ENCODE peak calls at places on chromosomes 4 and X, in six cellular contexts. X is A549, V is HepG2, B is K562, J is upper lobe of left lung, U is GM12878. Z is an unnamed sample. For H3K4me1, the result is how much of the 10 kb centered on the place peaks cover.

GRCh38 chrX:9440116-9440844 is 24.6 kb upstream of the TBL1X start:
- ATAC-seq in X (no peak), J (no peak), B (no peak), V (no peak), U (no peak), Z (no peak)

GRCh38 chr4:84814100-84814750 is 152.3 kb downstream of the WDFY3 start:
- ATAC-seq in B (peak), J (no peak), U (peak), X (peak), V (peak), Z (peak)

GRCh38 chr4:101950258-101950979 is 159.9 kb downstream of the BANK1 start:
- ATAC-seq in X (no peak), V (no peak), B (no peak), U (no peak), J (no peak), Z (no peak)

GRCh38 chr4:110172972-110173371 is 25.4 kb downstream of the ELOVL6 start:
- ATAC-seq in X (no peak), V (no peak), U (no peak), B (no peak), J (no peak), Z (no peak)

GRCh38 chr4:168857546-168858314 is 152.3 kb downstream of the CBR4 start:
- ATAC-seq in U (no peak), X (no peak), V (no peak), B (no peak), J (no peak), Z (no peak)

GRCh38 chr4:93771640-93772411 is 56.7 kb upstream of the ATOH1 start:
- ATAC-seq in V (peak), J (no peak), B (no peak), U (no peak), X (no peak), Z (no peak)

GRCh38 chrX:20523626-20524312 is 257.1 kb upstream of the RPS6KA3 start:
- ATAC-seq in B (no peak), X (no peak), V (no peak), U (peak), J (no peak), Z (no peak)

GRCh38 chrX:43741843-43742573 is 85.9 kb downstream of the MAOA start:
- ATAC-seq in X (no peak), U (no peak), B (no peak), J (peak), V (no peak), Z (peak)

GRCh38 chr4:2353222-2354107 is 65.0 kb downstream of the ZFYVE28 start:
- ATAC-seq in J (no peak), B (no peak), U (no peak), V (no peak), X (no peak), Z (no peak)

GRCh38 chr4:26178874-26179273 is 141.9 kb upstream of the RBPJ start:
- ATAC-seq in V (no peak), J (no peak), U (peak), X (no peak), B (no peak), Z (peak)
- TF ChIP-seq EP300 in V (no peak), J (no peak), U (no peak), X (no peak), B (no peak), Z (no peak)

GRCh38 chrX:1657367-1658082 is 42.7 kb downstream of the ASMT start:
- ATAC-seq in X (peak), B (no peak), V (peak), J (no peak), U (peak), Z (no peak)

GRCh38 chrX:1658083-1658463 is 43.2 kb downstream of the ASMT start:
- ATAC-seq in X (peak), J (no peak), V (peak), B (no peak), U (peak), Z (no peak)

GRCh38 chrX:1659664-1660461 is 45.0 kb downstream of the ASMT start:
- ATAC-seq in X (no peak), J (no peak), V (no peak), U (no peak), B (no peak), Z (no peak)

GRCh38 chrX:1661048-1661921 is 46.4 kb downstream of the ASMT start:
- ATAC-seq in V (peak), U (peak), B (peak), X (peak), J (peak), Z (no peak)

DNA sequence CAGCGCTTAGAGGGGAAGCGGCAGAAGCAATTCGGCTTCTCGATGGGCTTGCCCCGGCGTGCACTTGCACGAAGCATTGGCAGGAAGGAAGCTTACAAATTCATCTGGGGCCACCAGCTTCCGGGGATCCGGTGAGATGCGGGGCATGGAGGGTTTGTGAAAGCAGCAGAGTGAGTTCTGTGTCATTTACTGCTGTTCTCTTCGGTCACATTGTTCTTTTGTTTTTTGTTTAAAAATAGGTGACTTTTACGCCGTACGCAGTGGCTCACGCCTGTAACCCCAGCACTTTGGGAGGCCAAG is 47.0 kb downstream of the ASMT start:
- ATAC-seq in V (no peak), U (peak), B (no peak), J (no peak), X (no peak), Z (no peak)
- H3K4me1 ChIP-seq in V (under half), U (under half), B (under half), J (under half), X (under half), Z (under half)

GRCh38 chr4:157459789-157460188 is 239.3 kb downstream of the GRIA2 start:
- ATAC-seq in U (no peak), X (no peak), V (peak), B (no peak), J (no peak), Z (no peak)
- TF ChIP-seq EP300 in U (no peak), X (no peak), V (peak), B (no peak), J (no peak), Z (no peak)

GRCh38 chr4:8225290-8225625 is 26.2 kb downstream of the SH3TC1 start:
- ATAC-seq in B (no peak), V (peak), J (no peak), X (no peak), U (no peak), Z (no peak)

GRCh38 chr4:8227771-8228318 is 28.8 kb downstream of the SH3TC1 start:
- ATAC-seq in U (no peak), B (no peak), J (no peak), X (no peak), V (no peak), Z (peak)

GRCh38 chr4:8227201-8227770 is 28.2 kb downstream of the SH3TC1 start:
- ATAC-seq in J (no peak), X (no peak), B (no peak), V (no peak), U (no peak), Z (peak)

GRCh38 chr4:8224596-8225289 is 25.7 kb downstream of the SH3TC1 start:
- ATAC-seq in U (no peak), J (no peak), B (no peak), X (no peak), V (no peak), Z (no peak)

DNA sequence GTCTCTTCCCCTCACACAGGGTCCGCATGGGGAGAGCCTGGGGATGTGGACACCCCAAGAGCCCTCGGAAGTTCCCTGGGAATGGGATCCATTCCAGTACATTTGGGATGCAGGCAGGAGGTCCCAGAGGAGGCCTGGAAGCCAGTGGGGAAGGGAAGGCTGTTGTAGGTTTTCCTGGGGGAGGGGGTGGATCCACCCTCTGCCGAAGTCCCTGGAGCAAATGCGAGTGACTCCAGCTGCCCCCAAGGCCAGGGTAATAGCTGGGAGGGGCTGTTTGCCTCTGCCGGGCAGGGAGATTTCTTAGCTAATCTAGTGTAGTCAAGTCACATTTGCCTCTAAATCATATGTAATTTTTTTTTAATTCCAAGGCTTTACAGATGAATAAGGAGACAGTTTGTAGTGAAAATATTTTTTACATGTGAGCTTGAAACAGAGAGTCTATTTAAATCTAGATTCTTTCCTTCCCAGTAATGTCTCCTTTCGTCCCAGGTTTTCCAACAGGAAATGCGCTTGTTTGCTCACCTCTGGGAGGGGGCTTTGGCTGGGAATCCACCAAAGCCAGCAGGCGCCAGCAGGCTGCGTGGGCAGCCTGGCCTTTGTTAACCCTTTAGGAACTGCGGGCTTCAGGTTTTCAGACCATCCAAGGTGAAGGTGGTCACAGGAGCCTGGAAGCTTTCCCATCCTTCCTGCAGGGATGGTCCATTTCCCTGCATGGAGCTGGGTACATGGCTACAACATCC is 26.8 kb downstream of the SH3TC1 start:
- ATAC-seq in U (no peak), X (peak), J (no peak), B (no peak), V (peak), Z (no peak)
- H3K4me1 ChIP-seq in U (under half), X (under half), J (under half), B (under half), V (half or more), Z (under half)

GRCh38 chrX:132120913-132121312 is 6.9 kb downstream of the FRMD7 start:
- ATAC-seq in X (no peak), J (no peak), U (no peak), V (no peak), B (no peak), Z (no peak)

GRCh38 chrX:132114607-132115006 is 13.2 kb downstream of the FRMD7 start:
- ATAC-seq in X (no peak), V (no peak), U (no peak), B (no peak), J (no peak), Z (no peak)

GRCh38 chrX:132119283-132119682 is 8.5 kb downstream of the FRMD7 start:
- ATAC-seq in U (no peak), X (no peak), J (no peak), V (no peak), B (no peak), Z (no peak)

GRCh38 chrX:132118361-132118760 is 9.5 kb downstream of the FRMD7 start:
- ATAC-seq in U (no peak), V (no peak), X (no peak), B (peak), J (no peak), Z (no peak)

DNA sequence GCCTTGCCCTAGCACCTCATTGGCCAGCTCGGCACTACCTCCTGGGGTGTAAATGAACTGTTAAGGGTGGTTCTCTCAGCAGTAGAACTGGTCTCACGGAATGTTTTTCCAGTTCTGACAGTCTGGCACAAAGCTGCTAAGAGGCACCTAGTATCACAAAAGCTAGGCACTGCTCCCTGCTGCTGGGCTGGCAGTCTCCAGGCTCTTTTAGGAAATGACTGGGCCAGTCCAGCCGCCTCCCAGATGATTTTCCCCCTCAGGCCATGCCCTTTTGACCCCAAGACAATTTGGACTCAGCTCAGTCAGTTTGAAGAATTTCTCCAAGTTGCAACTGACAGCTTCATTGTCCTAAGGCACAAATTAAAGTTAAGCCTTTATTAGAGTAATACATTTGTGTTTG is 8.0 kb downstream of the FRMD7 start:
- ATAC-seq in X (no peak), U (no peak), J (no peak), V (no peak), B (no peak), Z (no peak)
- TF ChIP-seq EP300 in X (no peak), U (no peak), J (no peak), V (no peak), B (no peak), Z (no peak)

DNA sequence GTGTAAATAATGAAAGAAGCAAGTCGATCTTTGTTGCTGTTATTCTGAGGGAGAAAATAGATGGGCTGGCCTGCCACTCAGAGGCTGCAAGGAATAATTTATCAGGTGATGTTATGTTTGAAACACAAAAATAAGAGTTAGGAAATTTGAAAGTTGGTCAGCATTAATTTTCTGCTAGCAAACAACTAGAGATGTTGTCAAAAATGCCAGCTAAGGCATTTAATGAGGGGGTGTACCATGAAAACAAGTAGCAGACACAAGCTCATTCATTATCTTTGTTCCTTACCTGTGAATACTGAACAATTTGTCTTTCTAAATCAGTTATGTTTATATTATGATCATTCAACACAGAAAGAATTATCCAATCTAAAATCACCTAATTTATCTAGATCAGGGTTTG is 328.5 kb upstream of the ZFP42 start:
- ATAC-seq in X (no peak), V (no peak), J (no peak), U (no peak), B (no peak), Z (no peak)
- H3K4me1 ChIP-seq in X (under half), V (under half), J (under half), U (under half), B (under half), Z (under half)

DNA sequence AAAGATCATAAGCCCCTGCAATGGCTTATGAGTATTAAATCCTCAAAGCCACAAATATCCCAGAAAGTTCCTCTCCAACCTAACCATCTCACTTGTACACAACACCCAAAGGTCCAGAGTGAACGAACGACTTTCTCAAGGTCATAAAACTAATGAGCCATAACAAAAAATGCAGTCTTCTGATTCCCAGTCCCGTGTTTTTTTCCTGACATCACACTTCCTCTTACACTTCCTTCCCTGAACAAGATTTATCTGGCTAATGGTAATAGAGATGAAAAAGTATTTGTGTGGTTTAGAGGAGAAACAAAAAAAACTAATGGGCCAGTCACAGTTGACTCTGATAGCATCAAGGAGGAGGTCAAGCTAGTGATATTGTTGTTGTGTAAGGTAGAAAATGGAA is 99.5 kb upstream of the KLHL13 start:
- ATAC-seq in U (no peak), V (no peak), J (no peak), B (no peak), X (no peak), Z (no peak)
- TF ChIP-seq EP300 in U (no peak), V (no peak), J (no peak), B (no peak), X (no peak), Z (no peak)